ENCODE peak calls at places on chromosomes 3 and 15, in four cellular contexts. One of them, this sample, is unnamed.

GRCh38 chr3:132433121-132433520 is 15.8 kb downstream of the DNAJC13 start:
- DNase-seq in type B pancreatic cell: no peak
- DNase-seq in NCI-H1092 treated with DMSO at 0.1 percent for 48 hours: no peak
- DNase-seq in cardiac fibroblast: no peak
- DNase-seq in this sample: no peak

GRCh38 chr3:33315826-33316225 is 38.6 kb downstream of the FBXL2 start:
- DNase-seq in type B pancreatic cell: no peak
- DNase-seq in NCI-H1092 treated with DMSO at 0.1 percent for 48 hours: no peak
- DNase-seq in cardiac fibroblast: peak; percentile 89
- DNase-seq in this sample: peak; percentile 17

GRCh38 chr3:194808709-194809108 is 123.0 kb downstream of the FAM43A start:
- DNase-seq in type B pancreatic cell: no peak
- DNase-seq in NCI-H1092 treated with DMSO at 0.1 percent for 48 hours: no peak
- DNase-seq in cardiac fibroblast: peak; percentile 88
- DNase-seq in this sample: peak; percentile 67

GRCh38 chr3:146540978-146541377 is 3.4 kb downstream of the PLSCR1 start:
- DNase-seq in type B pancreatic cell: no peak
- DNase-seq in NCI-H1092 treated with DMSO at 0.1 percent for 48 hours: no peak
- DNase-seq in cardiac fibroblast: no peak
- DNase-seq in this sample: no peak

GRCh38 chr3:169662215-169663070 is 1.1 kb downstream of the MECOM start:
- DNase-seq in type B pancreatic cell: peak; percentile 89
- DNase-seq in NCI-H1092 treated with DMSO at 0.1 percent for 48 hours: peak; percentile 91
- DNase-seq in cardiac fibroblast: peak; percentile 69
- DNase-seq in this sample: peak; percentile 87

GRCh38 chr3:52084954-52085730 is 28.8 kb upstream of the DUSP7 start:
- DNase-seq in type B pancreatic cell: no peak
- DNase-seq in NCI-H1092 treated with DMSO at 0.1 percent for 48 hours: no peak
- DNase-seq in cardiac fibroblast: no peak
- DNase-seq in this sample: no peak

GRCh38 chr15:57563416-57563815 is 28.3 kb upstream of the MYZAP start:
- DNase-seq in type B pancreatic cell: no peak
- DNase-seq in NCI-H1092 treated with DMSO at 0.1 percent for 48 hours: no peak
- DNase-seq in cardiac fibroblast: no peak
- DNase-seq in this sample: peak; percentile 29

GRCh38 chr3:51684971-51685751 is 14.1 kb downstream of the TEX264 start:
- DNase-seq in type B pancreatic cell: no peak
- DNase-seq in NCI-H1092 treated with DMSO at 0.1 percent for 48 hours: no peak
- DNase-seq in cardiac fibroblast: no peak
- DNase-seq in this sample: peak; percentile 59

GRCh38 chr3:165895919-165896318 is 58.7 kb upstream of the BCHE start:
- DNase-seq in type B pancreatic cell: no peak
- DNase-seq in NCI-H1092 treated with DMSO at 0.1 percent for 48 hours: no peak
- DNase-seq in cardiac fibroblast: peak; percentile 2
- DNase-seq in this sample: no peak

GRCh38 chr3:59381282-59381681 is 331.5 kb upstream of the CFAP20DC start:
- DNase-seq in type B pancreatic cell: no peak
- DNase-seq in NCI-H1092 treated with DMSO at 0.1 percent for 48 hours: no peak
- DNase-seq in cardiac fibroblast: no peak
- DNase-seq in this sample: no peak

GRCh38 chr15:66907826-66908502 is 157.4 kb upstream of the SMAD3 start:
- DNase-seq in type B pancreatic cell: no peak
- DNase-seq in NCI-H1092 treated with DMSO at 0.1 percent for 48 hours: no peak
- DNase-seq in cardiac fibroblast: no peak
- DNase-seq in this sample: no peak

This sample was measured in lung microvascular endothelial cell.